ENCODE peak calls at places on chromosomes 5 and 9, in four cellular contexts. Q is lower leg skin, R is WERI-Rb-1, J is GM12865. I is an unnamed sample.
A peak's percentile ranks its signal among the peaks of the same experiment; 100 is the strongest.

GRCh38 chr5:95887977-95888376 is 65.5 kb upstream of the GLRX start:
- DNase-seq in Q (no peak), R (no peak), J (no peak), I (no peak)

GRCh38 chr9:89052470-89053097 is 61.3 kb downstream of the S1PR3 start:
- DNase-seq in Q (no peak), R (peak; percentile 35), J (no peak), I (no peak)

GRCh38 chr9:36441966-36442365 is 41.9 kb upstream of the RNF38 start:
- DNase-seq in Q (no peak), R (no peak), J (no peak), I (no peak)

GRCh38 chr9:37178742-37179141 is 58.4 kb downstream of the ZCCHC7 start:
- DNase-seq in Q (no peak), R (no peak), J (no peak), I (no peak)

GRCh38 chr5:1513326-1514026 is 10.3 kb downstream of the LPCAT1 start:
- DNase-seq in Q (no peak), R (peak; percentile 9), J (no peak), I (no peak)

GRCh38 chr5:154712518-154713437 is 42.4 kb upstream of the LARP1 start:
- DNase-seq in Q (no peak), R (no peak), J (no peak), I (no peak)

GRCh38 chr5:177529247-177529901 is 12.6 kb upstream of the DDX41 start:
- DNase-seq in Q (no peak), R (no peak), J (no peak), I (no peak)

GRCh38 chr5:151896041-151896691 is 28.5 kb downstream of the GLRA1 start:
- DNase-seq in Q (no peak), R (no peak), J (no peak), I (peak; percentile 95)

GRCh38 chr5:140228364-140228837 is 53.4 kb downstream of the CYSTM1 start:
- DNase-seq in Q (no peak), R (no peak), J (no peak), I (no peak)

GRCh38 chr9:121861501-121862180 is 210.2 kb downstream of the DAB2IP start:
- DNase-seq in Q (no peak), R (peak; percentile 95), J (peak; percentile 38), I (no peak)

GRCh38 chr9:752681-753200 is 88.8 kb upstream of the DMRT1 start:
- DNase-seq in Q (no peak), R (no peak), J (no peak), I (no peak)
- TF ChIP-seq CTCF in Q (no peak), R (no peak), J (no peak), I (no peak)

GRCh38 chr9:127644943-127645342 is 32.9 kb downstream of the STXBP1 start:
- DNase-seq in Q (no peak), R (peak; percentile 39), J (no peak), I (no peak)
- H3K4me3 ChIP-seq in Q (no peak overlapping the region), R (no peak overlapping the region), J (no peak overlapping the region), I (no peak overlapping the region)

GRCh38 chr5:112491257-112491656 is 72.2 kb upstream of the EPB41L4A start:
- DNase-seq in Q (no peak), R (peak; percentile 12), J (peak; percentile 45), I (no peak)
- TF ChIP-seq CTCF in Q (no peak), R (peak; percentile 38), J (peak; percentile 68), I (peak; percentile 26)

DNA sequence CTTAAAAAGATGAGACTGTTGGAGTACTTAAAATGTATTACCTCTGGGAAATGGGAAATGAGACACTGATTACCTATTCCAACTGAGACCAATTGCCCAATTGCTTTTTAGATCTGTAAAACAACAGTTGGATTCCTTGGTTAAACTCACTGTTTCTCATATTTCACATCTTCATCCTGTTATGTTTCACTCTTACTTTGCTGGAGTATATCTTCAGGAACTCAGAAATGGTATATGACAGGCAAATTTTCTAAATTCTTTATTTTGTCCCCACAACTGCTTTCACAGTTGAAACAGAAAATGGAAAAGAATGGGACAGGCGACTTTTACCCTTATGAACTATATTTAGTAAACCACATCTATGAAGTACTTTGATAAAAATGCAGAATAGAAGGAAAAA is 8.7 kb upstream of the CETN3 start:
- DNase-seq in Q (no peak), R (no peak), J (no peak), I (no peak)
- H3K4me3 ChIP-seq in Q (no peak overlapping the region), R (no peak overlapping the region), J (no peak overlapping the region), I (no peak overlapping the region)

DNA sequence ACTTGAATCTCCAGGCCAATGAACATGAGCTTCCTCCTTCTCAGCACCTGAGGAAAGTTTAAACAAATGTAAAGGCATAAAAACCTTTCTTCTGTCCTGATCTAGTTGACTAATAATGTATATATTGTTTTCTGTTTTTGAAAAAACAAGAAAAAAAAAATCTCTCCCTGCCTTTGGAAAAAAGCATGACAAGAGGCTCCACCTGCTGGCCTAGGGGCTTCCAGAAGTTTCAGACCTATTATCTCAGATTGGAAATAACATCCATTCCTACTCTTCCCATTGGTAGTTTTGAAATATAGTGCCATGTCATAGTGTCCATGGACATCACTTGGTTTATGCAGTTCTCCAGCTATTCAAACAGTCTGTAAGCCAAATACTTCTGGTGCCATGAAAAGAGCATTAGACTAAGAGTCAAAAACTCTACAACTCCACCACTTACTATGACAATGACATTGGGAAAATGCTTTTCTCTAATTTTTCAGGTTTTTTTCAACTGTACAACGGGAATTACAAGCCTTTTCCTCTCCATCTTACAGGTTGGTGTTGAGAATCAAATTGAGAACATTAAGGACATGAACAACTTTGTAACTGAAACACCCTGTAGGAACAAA is 409.6 kb upstream of the MPDZ start:
- DNase-seq in Q (no peak), R (peak; percentile 29), J (no peak), I (peak; percentile 9)
- TF ChIP-seq CTCF in Q (no peak), R (peak; percentile 34), J (no peak), I (peak; percentile 66)

I was measured in astrocyte of the cerebellum.